ENCODE peak calls at places on chromosomes 11 and 22, in nine cellular contexts. D is heart right ventricle, T is NAMALWA, H is neural progenitor cell, U is T-helper 1 cell, K is amniotic stem cell, Q is NCI-H1105, W is NCI-H774, L is NCI-H1436 treated with DMSO at 0.1 percent for 48 hours. P is an unnamed sample.

GRCh38 chr22:29610780-29611179 is 7.3 kb downstream of the NF2 start:
- DNase-seq in D (no peak), T (no peak), H (no peak), U (no peak), K (no peak), Q (no peak), W (no peak), L (no peak), P (no peak)

GRCh38 chr11:12863605-12864121 is 145.5 kb upstream of the RASSF10 start:
- DNase-seq in D (no peak), T (no peak), H (peak), U (no peak), K (no peak), Q (no peak), W (no peak), L (no peak), P (no peak)

GRCh38 chr22:28017859-28018258 is 98.8 kb upstream of the PITPNB start:
- DNase-seq in D (no peak), T (no peak), H (no peak), U (no peak), K (no peak), Q (no peak), W (no peak), L (no peak), P (no peak)

GRCh38 chr11:90555477-90555876 is 332.6 kb upstream of the CHORDC1 start:
- DNase-seq in D (no peak), T (no peak), H (no peak), U (no peak), K (no peak), Q (no peak), W (no peak), L (no peak), P (no peak)

GRCh38 chr11:64593156-64594105 is 2.4 kb downstream of the SLC22A12 start:
- DNase-seq in D (no peak), T (no peak), H (no peak), U (no peak), K (no peak), Q (no peak), W (no peak), L (no peak), P (no peak)

GRCh38 chr11:83292709-83293435 is 6.7 kb upstream of the CCDC90B start:
- DNase-seq in D (peak), T (peak), H (peak), U (no peak), K (peak), Q (peak), W (peak), L (peak), P (peak)

GRCh38 chr11:47858169-47858543 is 10.0 kb upstream of the NUP160 start:
- DNase-seq in D (no peak), T (no peak), H (no peak), U (no peak), K (peak), Q (no peak), W (no peak), L (no peak), P (no peak)

GRCh38 chr11:120125005-120125404 is 12.9 kb downstream of the TRIM29 start:
- DNase-seq in D (no peak), T (no peak), H (no peak), U (no peak), K (no peak), Q (no peak), W (no peak), L (no peak), P (no peak)

GRCh38 chr22:25774575-25775026 is 32.6 kb downstream of the MYO18B start:
- DNase-seq in D (no peak), T (peak), H (peak), U (no peak), K (no peak), Q (no peak), W (no peak), L (no peak), P (no peak)

GRCh38 chr11:77019976-77020591 is 14.1 kb upstream of the B3GNT6 start:
- DNase-seq in D (no peak), T (no peak), H (no peak), U (no peak), K (no peak), Q (no peak), W (no peak), L (no peak), P (no peak)

GRCh38 chr11:110518809-110519514 is 89.2 kb downstream of the FDX1 start:
- DNase-seq in D (no peak), T (no peak), H (no peak), U (no peak), K (no peak), Q (no peak), W (no peak), L (no peak), P (no peak)

GRCh38 chr22:37417737-37418348 is 9.4 kb downstream of the ELFN2 start:
- DNase-seq in D (no peak), T (no peak), H (no peak), U (no peak), K (no peak), Q (no peak), W (no peak), L (no peak), P (no peak)

GRCh38 chr11:66593303-66593635 is 284 bp downstream of the CCS start:
- DNase-seq in D (no peak), T (no peak), H (no peak), U (no peak), K (no peak), Q (no peak), W (no peak), L (no peak), P (no peak)

GRCh38 chr11:84884836-84885235 is 742.3 kb downstream of the DLG2 start:
- DNase-seq in D (no peak), T (no peak), H (no peak), U (no peak), K (no peak), Q (no peak), W (no peak), L (no peak), P (no peak)

GRCh38 chr11:126102436-126102894 is 39.8 kb upstream of the CDON start:
- DNase-seq in D (peak), T (no peak), H (no peak), U (no peak), K (no peak), Q (peak), W (no peak), L (no peak), P (no peak)

GRCh38 chr22:39129081-39129480 is 23.4 kb downstream of the CBX7 start:
- DNase-seq in D (no peak), T (no peak), H (no peak), U (no peak), K (no peak), Q (no peak), W (no peak), L (no peak), P (no peak)

GRCh38 chr11:12218909-12219308 is 108.5 kb downstream of the MICAL2 start:
- DNase-seq in D (no peak), T (no peak), H (no peak), U (no peak), K (no peak), Q (no peak), W (no peak), L (no peak), P (no peak)

GRCh38 chr11:70826541-70826943 is 425.8 kb downstream of the SHANK2 start:
- DNase-seq in D (no peak), T (no peak), H (peak), U (no peak), K (no peak), Q (peak), W (peak), L (no peak), P (peak)

GRCh38 chr22:20550851-20551744 is 43.7 kb downstream of the MED15 start:
- DNase-seq in D (peak), T (no peak), H (peak), U (no peak), K (no peak), Q (no peak), W (no peak), L (no peak), P (no peak)

GRCh38 chr11:1059759-1060158 is 14.9 kb upstream of the MUC2 start:
- DNase-seq in D (no peak), T (no peak), H (no peak), U (no peak), K (no peak), Q (no peak), W (no peak), L (no peak), P (no peak)

GRCh38 chr11:95059031-95059430 is 7.7 kb upstream of the SRSF8 start:
- DNase-seq in D (no peak), T (no peak), H (no peak), U (no peak), K (no peak), Q (no peak), W (no peak), L (no peak), P (no peak)

GRCh38 chr22:20424937-20425587 is 12.6 kb downstream of the SCARF2 start:
- DNase-seq in D (peak), T (no peak), H (peak), U (no peak), K (no peak), Q (no peak), W (no peak), L (no peak), P (no peak)

GRCh38 chr11:9756461-9756860 is 92.6 kb downstream of the SWAP70 start:
- DNase-seq in D (no peak), T (peak), H (no peak), U (no peak), K (no peak), Q (no peak), W (no peak), L (no peak), P (no peak)

GRCh38 chr11:15216678-15217077 is 102.0 kb downstream of the INSC start:
- DNase-seq in D (no peak), T (peak), H (no peak), U (no peak), K (no peak), Q (no peak), W (no peak), L (no peak), P (no peak)

GRCh38 chr11:65651589-65652510 is 10.9 kb downstream of the RELA start:
- DNase-seq in D (no peak), T (no peak), H (no peak), U (no peak), K (no peak), Q (no peak), W (no peak), L (no peak), P (no peak)

GRCh38 chr11:44766112-44766971 is 39.6 kb downstream of the TSPAN18 start:
- DNase-seq in D (peak), T (no peak), H (no peak), U (no peak), K (no peak), Q (no peak), W (no peak), L (no peak), P (no peak)

GRCh38 chr11:60504219-60504618 is 11.0 kb upstream of the MS4A13 start:
- DNase-seq in D (no peak), T (no peak), H (no peak), U (no peak), K (no peak), Q (no peak), W (no peak), L (no peak), P (no peak)

GRCh38 chr11:14393889-14394288 is 34.9 kb upstream of the RRAS2 start:
- DNase-seq in D (no peak), T (no peak), H (no peak), U (no peak), K (no peak), Q (no peak), W (no peak), L (no peak), P (no peak)

GRCh38 chr11:134453441-134453840 is 41.4 kb upstream of the B3GAT1 start:
- DNase-seq in D (no peak), T (no peak), H (no peak), U (no peak), K (no peak), Q (no peak), W (no peak), L (no peak), P (no peak)

GRCh38 chr22:39356464-39356863 is 6.7 kb downstream of the SYNGR1 start:
- DNase-seq in D (no peak), T (no peak), H (no peak), U (no peak), K (no peak), Q (peak), W (no peak), L (no peak), P (no peak)

GRCh38 chr11:34639545-34639944 is 18.7 kb downstream of the EHF start:
- DNase-seq in D (no peak), T (no peak), H (no peak), U (no peak), K (no peak), Q (no peak), W (no peak), L (no peak), P (no peak)

GRCh38 chr11:100876826-100877545 is 189.9 kb downstream of the ARHGAP42 start:
- DNase-seq in D (peak), T (no peak), H (no peak), U (no peak), K (peak), Q (no peak), W (no peak), L (no peak), P (no peak)

GRCh38 chr11:11230802-11231562 is 122.1 kb downstream of the CSNK2A3 start:
- DNase-seq in D (no peak), T (peak), H (peak), U (no peak), K (no peak), Q (no peak), W (peak), L (no peak), P (no peak)

GRCh38 chr11:60795291-60795690 is 10.2 kb downstream of the MS4A10 start:
- DNase-seq in D (no peak), T (no peak), H (no peak), U (no peak), K (no peak), Q (no peak), W (no peak), L (no peak), P (no peak)

GRCh38 chr22:37259540-37260029 is 15.5 kb upstream of the RAC2 start:
- DNase-seq in D (no peak), T (no peak), H (peak), U (no peak), K (no peak), Q (no peak), W (no peak), L (no peak), P (no peak)

GRCh38 chr22:43420991-43421665 is 9.3 kb downstream of the MPPED1 start:
- DNase-seq in D (no peak), T (no peak), H (no peak), U (no peak), K (no peak), Q (no peak), W (no peak), L (no peak), P (no peak)

GRCh38 chr11:19670030-19670761 is 42.4 kb upstream of the NAV2 start:
- DNase-seq in D (no peak), T (no peak), H (peak), U (no peak), K (no peak), Q (no peak), W (no peak), L (no peak), P (no peak)

GRCh38 chr22:39592104-39593060 is 21.8 kb downstream of the CACNA1I start:
- DNase-seq in D (no peak), T (no peak), H (peak), U (no peak), K (peak), Q (no peak), W (no peak), L (no peak), P (no peak)

GRCh38 chr11:45803981-45804805 is 756 bp upstream of the SLC35C1 start:
- DNase-seq in D (peak), T (peak), H (peak), U (peak), K (no peak), Q (peak), W (peak), L (no peak), P (peak)

GRCh38 chr11:11856638-11857037 is 14.9 kb downstream of the USP47 start:
- DNase-seq in D (no peak), T (no peak), H (no peak), U (no peak), K (no peak), Q (no peak), W (no peak), L (no peak), P (no peak)